ENCODE peak calls at places on chromosome 3, in six cellular contexts. One of them, this sample, is unnamed.

GRCh38 chr3:50078622-50079021 is 10.1 kb upstream of the RBM5 start:
- DNase-seq in heart left ventricle: no peak
- DNase-seq in upper lobe of left lung: no peak
- DNase-seq in astrocyte: no peak
- DNase-seq in cardiac muscle cell: no peak
- DNase-seq in left ventricle myocardium inferior: no peak
- DNase-seq in this sample: no peak

GRCh38 chr3:65972765-65973164 is 66.0 kb downstream of the MAGI1 start:
- DNase-seq in cardiac muscle cell: no peak
- DNase-seq in upper lobe of left lung: no peak
- DNase-seq in astrocyte: no peak
- DNase-seq in left ventricle myocardium inferior: no peak
- DNase-seq in heart left ventricle: no peak
- DNase-seq in this sample: no peak

GRCh38 chr3:44825264-44825925 is 36.3 kb upstream of the TMEM42 start:
- DNase-seq in heart left ventricle: no peak
- DNase-seq in upper lobe of left lung: no peak
- DNase-seq in astrocyte: peak; percentile 89
- DNase-seq in cardiac muscle cell: no peak
- DNase-seq in left ventricle myocardium inferior: no peak
- DNase-seq in this sample: no peak

GRCh38 chr3:13791501-13792490 is 88.1 kb downstream of the WNT7A start:
- DNase-seq in heart left ventricle: peak; percentile 28
- DNase-seq in astrocyte: no peak
- DNase-seq in left ventricle myocardium inferior: no peak
- DNase-seq in cardiac muscle cell: no peak
- DNase-seq in upper lobe of left lung: peak; percentile 53
- DNase-seq in this sample: no peak

GRCh38 chr3:171749128-171749527 is 61.2 kb downstream of the PLD1 start:
- DNase-seq in astrocyte: no peak
- DNase-seq in left ventricle myocardium inferior: no peak
- DNase-seq in heart left ventricle: no peak
- DNase-seq in cardiac muscle cell: no peak
- DNase-seq in upper lobe of left lung: no peak
- DNase-seq in this sample: no peak

GRCh38 chr3:152574461-152575079 is 260.4 kb upstream of the P2RY1 start:
- DNase-seq in astrocyte: peak; percentile 25
- DNase-seq in cardiac muscle cell: peak; percentile 56
- DNase-seq in left ventricle myocardium inferior: peak; percentile 45
- DNase-seq in heart left ventricle: peak; percentile 69
- DNase-seq in upper lobe of left lung: no peak
- DNase-seq in this sample: no peak

GRCh38 chr3:9233101-9233500 is 16.3 kb downstream of the SRGAP3 start:
- DNase-seq in astrocyte: no peak
- DNase-seq in left ventricle myocardium inferior: no peak
- DNase-seq in upper lobe of left lung: no peak
- DNase-seq in heart left ventricle: no peak
- DNase-seq in cardiac muscle cell: no peak
- DNase-seq in this sample: no peak

GRCh38 chr3:112467584-112467983 is 31.7 kb downstream of the BTLA start:
- DNase-seq in left ventricle myocardium inferior: no peak
- DNase-seq in heart left ventricle: no peak
- DNase-seq in cardiac muscle cell: no peak
- DNase-seq in upper lobe of left lung: no peak
- DNase-seq in astrocyte: no peak
- DNase-seq in this sample: no peak

GRCh38 chr3:193572426-193572908 is 17.8 kb upstream of the ATP13A4 start:
- DNase-seq in heart left ventricle: no peak
- DNase-seq in astrocyte: peak; percentile 34
- DNase-seq in upper lobe of left lung: no peak
- DNase-seq in left ventricle myocardium inferior: peak; percentile 18
- DNase-seq in cardiac muscle cell: peak; percentile 82
- DNase-seq in this sample: no peak

GRCh38 chr3:120177151-120177550 is 82.9 kb upstream of the GSK3B start:
- DNase-seq in cardiac muscle cell: peak; percentile 57
- DNase-seq in upper lobe of left lung: no peak
- DNase-seq in heart left ventricle: no peak
- DNase-seq in left ventricle myocardium inferior: peak; percentile 28
- DNase-seq in astrocyte: peak; percentile 74
- DNase-seq in this sample: peak; percentile 88

GRCh38 chr3:138332472-138333073 is 2.9 kb upstream of the NME9 start:
- DNase-seq in left ventricle myocardium inferior: no peak
- DNase-seq in heart left ventricle: no peak
- DNase-seq in upper lobe of left lung: no peak
- DNase-seq in cardiac muscle cell: peak; percentile 28
- DNase-seq in astrocyte: no peak
- DNase-seq in this sample: no peak

GRCh38 chr3:152252750-152253149 is 16.0 kb upstream of the MBNL1 start:
- DNase-seq in astrocyte: no peak
- DNase-seq in left ventricle myocardium inferior: no peak
- DNase-seq in upper lobe of left lung: no peak
- DNase-seq in cardiac muscle cell: no peak
- DNase-seq in heart left ventricle: no peak
- DNase-seq in this sample: no peak

DNA sequence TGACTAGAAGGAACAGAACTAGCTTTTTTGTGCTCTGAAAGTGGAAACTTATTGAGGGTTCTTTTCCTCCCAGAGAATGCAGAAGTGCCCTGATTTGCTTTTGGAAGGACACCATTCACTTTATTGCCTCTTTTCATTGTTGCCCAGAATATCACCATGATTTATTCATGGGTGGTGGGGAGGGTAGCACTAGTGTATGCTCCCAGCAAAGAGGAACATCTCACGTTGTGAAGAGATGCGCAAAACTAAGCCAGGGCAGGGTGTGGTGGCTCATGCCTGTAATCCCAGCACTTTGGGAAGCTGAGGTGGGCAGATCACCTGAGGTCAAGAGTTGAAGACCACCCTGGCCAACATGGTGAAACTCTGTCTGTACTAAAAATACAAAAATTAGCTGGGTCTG is 31.4 kb downstream of the FLNB start:
- DNase-seq in cardiac muscle cell: no peak
- DNase-seq in astrocyte: no peak
- DNase-seq in heart left ventricle: no peak
- DNase-seq in upper lobe of left lung: no peak
- DNase-seq in left ventricle myocardium inferior: no peak
- DNase-seq in this sample: no peak
- H3K4me1 ChIP-seq in cardiac muscle cell: peaks cover 9% of the 10 kb centered on the region
- H3K4me1 ChIP-seq in astrocyte: peaks cover 65% of the 10 kb centered on the region
- H3K4me1 ChIP-seq in heart left ventricle: peaks cover 24% of the 10 kb centered on the region
- H3K4me1 ChIP-seq in upper lobe of left lung: peaks cover 18% of the 10 kb centered on the region
- H3K4me1 ChIP-seq in left ventricle myocardium inferior: peaks cover 74% of the 10 kb centered on the region
- H3K4me1 ChIP-seq in this sample: peaks cover 20% of the 10 kb centered on the region

DNA sequence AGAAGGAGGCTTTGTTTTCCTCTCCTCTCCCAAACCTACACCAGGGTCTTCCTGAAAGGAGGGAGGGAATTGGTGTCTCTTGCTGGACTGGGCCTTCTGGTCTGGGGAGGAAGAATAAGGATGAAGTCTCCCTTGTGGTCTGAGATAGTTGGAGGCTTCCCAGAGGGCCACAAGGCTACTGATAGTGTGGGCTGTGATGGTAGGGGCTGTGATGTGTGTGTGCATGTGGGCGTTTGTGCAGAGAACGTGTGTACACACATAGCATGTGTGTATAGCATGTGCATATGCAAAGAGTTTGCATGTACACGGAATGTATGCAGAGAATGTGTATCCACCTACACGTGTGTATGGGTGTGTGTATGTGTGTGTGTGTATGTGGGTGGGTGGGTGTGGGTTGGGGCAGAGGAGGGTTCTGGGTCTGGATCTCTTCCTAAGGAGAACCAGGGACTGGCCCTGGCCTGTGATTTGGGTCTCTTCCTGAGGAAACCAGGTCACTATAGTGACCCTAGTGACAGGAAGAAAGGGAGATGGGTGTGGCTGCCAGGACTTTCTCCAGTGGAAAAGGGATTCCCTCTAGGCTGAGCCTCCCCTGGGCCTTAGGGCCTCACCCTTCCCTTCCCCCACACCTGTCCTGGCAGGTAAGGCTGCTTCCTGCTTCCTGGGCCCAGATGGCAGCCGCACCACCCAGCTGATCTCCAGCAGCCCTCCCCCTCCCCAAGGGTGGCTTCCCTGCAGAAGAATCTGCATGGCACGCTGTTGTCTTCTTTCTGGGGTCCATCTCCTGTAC is 1.7 kb downstream of the FLNB start:
- DNase-seq in upper lobe of left lung: no peak
- DNase-seq in heart left ventricle: no peak
- DNase-seq in left ventricle myocardium inferior: no peak
- DNase-seq in astrocyte: no peak
- DNase-seq in cardiac muscle cell: no peak
- DNase-seq in this sample: peak; percentile 62
- H3K4me1 ChIP-seq in upper lobe of left lung: peaks cover 47% of the 10 kb centered on the region
- H3K4me1 ChIP-seq in heart left ventricle: peaks cover 15% of the 10 kb centered on the region
- H3K4me1 ChIP-seq in left ventricle myocardium inferior: peaks cover 70% of the 10 kb centered on the region
- H3K4me1 ChIP-seq in astrocyte: peaks cover 33% of the 10 kb centered on the region
- H3K4me1 ChIP-seq in cardiac muscle cell: no peaks in the 10 kb centered on the region
- H3K4me1 ChIP-seq in this sample: peaks cover 37% of the 10 kb centered on the region

GRCh38 chr3:11591401-11592266 is 52.1 kb downstream of the VGLL4 start:
- DNase-seq in cardiac muscle cell: peak; percentile 79
- DNase-seq in heart left ventricle: no peak
- DNase-seq in astrocyte: peak; percentile 93
- DNase-seq in left ventricle myocardium inferior: peak; percentile 57
- DNase-seq in upper lobe of left lung: no peak
- DNase-seq in this sample: peak; percentile 61
- H3K4me1 ChIP-seq in cardiac muscle cell: peaks cover 52% of the 10 kb centered on the region
- H3K4me1 ChIP-seq in heart left ventricle: peaks cover 69% of the 10 kb centered on the region
- H3K4me1 ChIP-seq in astrocyte: peaks cover 46% of the 10 kb centered on the region
- H3K4me1 ChIP-seq in left ventricle myocardium inferior: peaks cover 85% of the 10 kb centered on the region
- H3K4me1 ChIP-seq in upper lobe of left lung: peaks cover 35% of the 10 kb centered on the region
- H3K4me1 ChIP-seq in this sample: peaks cover 6% of the 10 kb centered on the region

DNA sequence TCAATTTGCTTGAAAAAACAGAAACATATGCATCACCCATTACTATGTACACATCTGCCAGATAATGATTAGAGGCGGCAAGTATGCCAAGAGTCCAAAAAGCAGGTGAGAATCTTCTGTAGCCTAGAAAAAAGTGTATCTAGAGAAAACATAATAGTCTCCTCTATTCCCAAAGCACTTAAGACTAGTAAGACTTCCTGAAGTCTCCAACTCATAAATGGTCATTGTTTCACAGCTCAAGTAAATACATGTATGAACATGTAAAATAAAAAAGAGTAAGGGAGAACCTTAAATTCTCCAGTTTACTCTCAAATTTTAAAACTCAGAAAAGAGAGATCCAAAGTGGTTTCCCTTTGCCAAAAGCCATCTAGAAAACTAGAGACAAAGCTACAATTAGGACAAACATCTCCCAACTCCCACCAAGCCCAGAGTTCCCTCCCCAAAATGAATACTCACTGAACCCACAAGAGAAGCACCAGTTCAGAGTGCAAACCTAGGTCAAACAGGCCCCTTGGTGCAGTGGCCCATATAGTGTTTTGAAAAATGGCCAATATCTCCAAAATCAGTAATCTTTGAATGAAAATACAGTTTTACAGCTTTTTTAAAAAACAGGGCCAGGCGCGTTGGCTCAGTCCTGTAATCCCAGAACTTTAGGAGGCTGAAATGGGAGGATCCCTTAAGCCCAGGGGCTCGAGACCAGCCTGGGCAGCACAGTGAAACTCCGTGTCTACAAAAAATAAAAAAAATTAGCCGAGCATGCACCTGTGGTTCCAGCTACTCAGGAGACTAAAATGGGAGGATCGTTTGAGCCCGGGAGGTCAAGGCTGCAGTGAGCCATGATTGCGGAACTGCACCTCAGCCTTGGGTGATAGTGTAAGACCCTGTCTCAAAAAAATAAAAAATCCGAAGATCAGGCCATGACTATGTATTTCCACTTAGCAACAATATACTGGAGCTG is 11.0 kb upstream of the MAP4 start:
- DNase-seq in cardiac muscle cell: no peak
- DNase-seq in heart left ventricle: no peak
- DNase-seq in left ventricle myocardium inferior: no peak
- DNase-seq in astrocyte: no peak
- DNase-seq in upper lobe of left lung: no peak
- DNase-seq in this sample: no peak
- H3K4me1 ChIP-seq in cardiac muscle cell: peaks cover 12% of the 10 kb centered on the region
- H3K4me1 ChIP-seq in heart left ventricle: peaks cover 22% of the 10 kb centered on the region
- H3K4me1 ChIP-seq in left ventricle myocardium inferior: peaks cover 83% of the 10 kb centered on the region
- H3K4me1 ChIP-seq in astrocyte: no peaks in the 10 kb centered on the region
- H3K4me1 ChIP-seq in upper lobe of left lung: no peaks in the 10 kb centered on the region
- H3K4me1 ChIP-seq in this sample: no peaks in the 10 kb centered on the region

DNA sequence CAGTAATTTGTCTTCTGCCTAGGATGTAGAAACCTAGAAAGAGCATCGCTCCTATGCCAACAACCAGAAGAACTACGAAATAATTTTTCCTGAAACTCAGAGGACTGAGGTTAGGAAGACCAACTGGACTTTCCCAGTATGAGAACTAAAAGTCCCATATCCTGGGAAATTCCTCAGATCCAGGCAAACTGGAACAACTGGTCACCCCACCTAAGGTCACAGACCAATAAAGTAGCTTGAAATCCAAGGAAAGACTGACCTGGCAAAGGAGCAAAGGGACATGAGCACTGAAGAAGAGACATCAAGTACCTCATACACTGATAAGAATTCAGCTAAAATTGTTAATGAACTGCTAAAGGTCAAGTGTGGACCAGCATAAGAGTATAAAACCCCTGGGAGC is 6.6 kb downstream of the RPL39L start:
- DNase-seq in cardiac muscle cell: no peak
- DNase-seq in left ventricle myocardium inferior: no peak
- DNase-seq in heart left ventricle: no peak
- DNase-seq in upper lobe of left lung: no peak
- DNase-seq in astrocyte: no peak
- DNase-seq in this sample: no peak
- H3K4me1 ChIP-seq in cardiac muscle cell: peaks cover 4% of the 10 kb centered on the region
- H3K4me1 ChIP-seq in left ventricle myocardium inferior: no peaks in the 10 kb centered on the region
- H3K4me1 ChIP-seq in heart left ventricle: no peaks in the 10 kb centered on the region
- H3K4me1 ChIP-seq in upper lobe of left lung: no peaks in the 10 kb centered on the region
- H3K4me1 ChIP-seq in astrocyte: no peaks in the 10 kb centered on the region
- H3K4me1 ChIP-seq in this sample: no peaks in the 10 kb centered on the region

GRCh38 chr3:181457190-181457589 is 254.5 kb upstream of the SOX2 start:
- DNase-seq in cardiac muscle cell: no peak
- DNase-seq in heart left ventricle: no peak
- DNase-seq in upper lobe of left lung: no peak
- DNase-seq in left ventricle myocardium inferior: no peak
- DNase-seq in astrocyte: peak; percentile 69
- DNase-seq in this sample: no peak
- H3K4me1 ChIP-seq in cardiac muscle cell: no peaks in the 10 kb centered on the region
- H3K4me1 ChIP-seq in heart left ventricle: no peaks in the 10 kb centered on the region
- H3K4me1 ChIP-seq in upper lobe of left lung: no peaks in the 10 kb centered on the region
- H3K4me1 ChIP-seq in left ventricle myocardium inferior: no peaks in the 10 kb centered on the region
- H3K4me1 ChIP-seq in astrocyte: peaks cover 4% of the 10 kb centered on the region
- H3K4me1 ChIP-seq in this sample: no peaks in the 10 kb centered on the region

DNA sequence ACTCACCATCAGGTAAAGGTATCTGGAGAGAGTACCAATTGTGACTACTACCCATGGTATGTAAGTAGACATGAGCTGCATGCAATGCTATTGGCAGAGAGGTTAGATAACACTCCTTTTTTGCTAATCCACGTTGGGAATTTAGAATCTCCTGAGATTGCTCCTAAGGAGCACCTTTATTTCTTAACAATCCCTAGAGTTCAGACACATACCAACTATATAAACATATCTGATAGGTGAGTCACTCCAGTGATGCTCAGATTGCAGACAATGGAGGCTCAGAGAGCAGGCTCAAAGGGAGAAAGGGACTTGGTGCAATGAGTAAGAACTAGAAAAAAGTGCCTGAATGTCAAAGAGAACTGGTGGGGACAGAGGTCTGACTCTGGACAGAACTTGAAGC is 47.0 kb upstream of the LRRFIP2 start:
- DNase-seq in astrocyte: peak; percentile 85
- DNase-seq in cardiac muscle cell: no peak
- DNase-seq in heart left ventricle: no peak
- DNase-seq in left ventricle myocardium inferior: no peak
- DNase-seq in upper lobe of left lung: no peak
- DNase-seq in this sample: no peak
- H3K4me1 ChIP-seq in astrocyte: peaks cover 12% of the 10 kb centered on the region
- H3K4me1 ChIP-seq in cardiac muscle cell: no peaks in the 10 kb centered on the region
- H3K4me1 ChIP-seq in heart left ventricle: no peaks in the 10 kb centered on the region
- H3K4me1 ChIP-seq in left ventricle myocardium inferior: no peaks in the 10 kb centered on the region
- H3K4me1 ChIP-seq in upper lobe of left lung: no peaks in the 10 kb centered on the region
- H3K4me1 ChIP-seq in this sample: no peaks in the 10 kb centered on the region

This sample was measured in breast epithelium.